ENCODE peak calls at places on chromosomes 3 and 15, in seven cellular contexts. V is fibroblast of the aortic adventitia, R is stomach, B is AG10803, H is fibroblast of lung, D is K562, L is activated B cell treated with CpG ODN at 0.5 μM for 24 hours. U is an unnamed sample.
A peak's percentile ranks its signal among the peaks of the same experiment; 100 is the strongest.

GRCh38 chr3:39028466-39028865 is 23.3 kb downstream of the SCN11A start:
- DNase-seq in B (no peak), D (no peak), V (peak; percentile 23), R (no peak), H (no peak), L (no peak), U (no peak)

GRCh38 chr3:183298708-183299153 is 45.7 kb downstream of the B3GNT5 start:
- DNase-seq in D (peak; percentile 61), L (no peak), V (peak; percentile 88), H (peak; percentile 99), B (peak; percentile 87), R (no peak), U (no peak)

GRCh38 chr3:71498053-71498452 is 85.5 kb downstream of the FOXP1 start:
- DNase-seq in H (no peak), V (no peak), B (no peak), R (no peak), D (no peak), L (no peak), U (no peak)

GRCh38 chr3:3129579-3129978 is 2.8 kb downstream of the TRNT1 start:
- DNase-seq in V (no peak), H (no peak), B (no peak), R (no peak), L (no peak), D (no peak), U (no peak)

GRCh38 chr3:14841836-14842235 is 23.1 kb downstream of the FGD5 start:
- DNase-seq in H (no peak), B (no peak), D (no peak), R (no peak), V (no peak), L (no peak), U (no peak)

GRCh38 chr3:16058511-16058910 is 116.0 kb upstream of the GALNT15 start:
- DNase-seq in B (peak; percentile 44), R (no peak), L (no peak), H (no peak), D (no peak), V (peak; percentile 65), U (no peak)

GRCh38 chr3:27721717-27722564 is at the start of gene EOMES:
- DNase-seq in H (peak; percentile 46), L (no peak), R (peak; percentile 47), B (no peak), D (no peak), V (peak; percentile 40), U (no peak)

GRCh38 chr15:36050899-36051298 is 504.9 kb upstream of the DPH6 start:
- DNase-seq in R (no peak), B (no peak), V (no peak), L (no peak), D (no peak), H (no peak), U (no peak)

GRCh38 chr3:135905058-135905724 is 60.3 kb upstream of the PPP2R3A start:
- DNase-seq in L (no peak), H (peak; percentile 40), V (peak; percentile 33), R (no peak), D (no peak), B (peak; percentile 55), U (no peak)

GRCh38 chr3:76753599-76753998 is 286.3 kb upstream of the ROBO2 start:
- DNase-seq in D (no peak), H (peak; percentile 42), L (no peak), R (no peak), V (no peak), B (no peak), U (no peak)
- TF ChIP-seq CTCF in D (no peak), H (peak; percentile 20), L (no peak), R (no peak), V (no peak), B (no peak), U (peak; percentile 58)

GRCh38 chr3:62636235-62636826 is 238.9 kb downstream of the CADPS start:
- DNase-seq in L (no peak), H (no peak), R (no peak), D (no peak), B (no peak), V (no peak), U (no peak)

GRCh38 chr3:62630664-62631063 is 244.6 kb downstream of the CADPS start:
- DNase-seq in V (no peak), B (no peak), L (no peak), D (no peak), R (no peak), H (no peak), U (no peak)

GRCh38 chr3:62631471-62631870 is 243.7 kb downstream of the CADPS start:
- DNase-seq in V (no peak), H (no peak), D (no peak), R (no peak), B (no peak), L (no peak), U (no peak)

GRCh38 chr3:62638316-62638715 is 236.9 kb downstream of the CADPS start:
- DNase-seq in B (no peak), D (no peak), V (peak; percentile 11), L (no peak), R (no peak), H (no peak), U (no peak)

GRCh38 chr3:62632510-62633294 is 242.5 kb downstream of the CADPS start:
- DNase-seq in B (peak; percentile 14), R (no peak), L (no peak), D (no peak), V (no peak), H (peak; percentile 32), U (no peak)
- TF ChIP-seq CTCF in B (peak; percentile 36), R (no peak), L (no peak), D (no peak), V (no peak), H (peak; percentile 24), U (no peak)

GRCh38 chr15:77548608-77549551 is 83.8 kb downstream of the LINGO1 start:
- DNase-seq in V (no peak), B (no peak), L (no peak), H (no peak), D (no peak), R (no peak), U (no peak)

GRCh38 chr15:77547801-77548607 is 84.7 kb downstream of the LINGO1 start:
- DNase-seq in D (no peak), V (no peak), L (no peak), R (no peak), H (no peak), B (no peak), U (no peak)

GRCh38 chr15:77546050-77546501 is 86.6 kb downstream of the LINGO1 start:
- DNase-seq in R (peak; percentile 45), L (no peak), D (peak; percentile 57), B (peak; percentile 75), V (peak; percentile 90), H (peak; percentile 85), U (no peak)

GRCh38 chr15:77545058-77545457 is 87.7 kb downstream of the LINGO1 start:
- DNase-seq in R (no peak), D (no peak), B (no peak), H (no peak), V (no peak), L (no peak), U (no peak)

GRCh38 chr15:77546870-77547269 is 85.8 kb downstream of the LINGO1 start:
- DNase-seq in D (no peak), L (no peak), R (no peak), V (no peak), B (no peak), H (no peak), U (no peak)
- TF ChIP-seq CTCF in D (peak; percentile 30), L (no peak), R (no peak), V (no peak), B (no peak), H (no peak), U (no peak)

GRCh38 chr15:23860290-23860751 is 173.2 kb upstream of the NDN start:
- DNase-seq in B (no peak), L (no peak), H (no peak), R (no peak), V (no peak), D (no peak), U (no peak)

GRCh38 chr15:23859008-23859407 is 171.9 kb upstream of the NDN start:
- DNase-seq in B (no peak), R (no peak), D (no peak), L (no peak), V (no peak), H (no peak), U (no peak)

GRCh38 chr15:23855947-23856346 is 168.8 kb upstream of the NDN start:
- DNase-seq in H (no peak), B (no peak), L (no peak), D (no peak), V (no peak), R (no peak), U (no peak)

GRCh38 chr15:23857028-23857641 is 170.0 kb upstream of the NDN start:
- DNase-seq in H (peak; percentile 57), L (no peak), V (no peak), D (peak; percentile 52), R (peak; percentile 56), B (peak; percentile 18), U (no peak)

GRCh38 chr15:23860846-23861245 is 173.7 kb upstream of the NDN start:
- DNase-seq in B (no peak), L (no peak), H (no peak), R (no peak), D (no peak), V (no peak), U (no peak)
- TF ChIP-seq CTCF in B (no peak), L (no peak), H (no peak), R (no peak), D (no peak), V (no peak), U (no peak)

GRCh38 chr15:41424809-41425208 is 7.9 kb downstream of the RTF1 start:
- DNase-seq in D (no peak), B (no peak), H (no peak), R (no peak), L (no peak), V (no peak), U (no peak)
- TF ChIP-seq CTCF in D (peak; percentile 27), B (no peak), H (no peak), R (no peak), L (no peak), V (no peak), U (no peak)

DNA sequence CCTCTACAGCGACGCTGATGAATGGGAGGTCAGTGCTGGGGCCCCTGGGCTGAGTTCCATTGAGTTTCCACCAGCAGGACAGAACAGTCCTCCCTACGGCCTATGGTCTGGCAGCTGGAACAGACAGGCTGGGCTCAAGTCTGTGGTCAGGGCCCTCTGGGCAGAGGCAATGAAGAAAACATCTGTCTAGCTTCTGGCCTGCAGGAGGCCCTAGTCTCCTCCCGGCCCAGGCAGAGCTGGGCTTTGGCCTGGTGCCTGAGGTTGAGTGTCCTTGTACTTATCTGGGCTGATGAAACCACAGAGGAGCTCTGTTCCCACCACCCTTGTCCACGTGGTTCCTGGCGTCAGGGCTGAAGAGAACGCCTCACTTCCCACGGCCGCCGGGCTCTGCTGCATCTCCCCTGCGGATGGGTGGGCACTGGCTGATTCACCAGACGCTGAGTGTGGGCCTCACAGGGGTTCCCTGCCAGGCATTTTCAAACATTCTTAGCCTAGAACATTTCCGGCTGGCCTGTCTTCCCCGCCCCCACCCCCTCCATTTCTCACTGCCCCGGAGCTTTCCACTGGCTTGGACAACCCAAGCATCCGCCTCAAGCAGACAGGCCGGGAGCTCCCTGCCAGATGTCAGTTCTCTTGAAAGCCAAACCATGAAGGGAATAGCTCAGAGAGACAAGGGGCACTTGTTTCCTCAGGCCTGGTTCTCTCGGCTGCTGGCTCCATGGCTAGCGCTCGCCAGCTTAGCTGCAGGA is 20.3 kb downstream of the PPCDC start:
- DNase-seq in R (peak; percentile 82), L (peak; percentile 52), H (peak; percentile 100), D (peak; percentile 96), B (peak; percentile 100), V (peak; percentile 100), U (peak; percentile 94)
- TF ChIP-seq CTCF in R (no peak), L (no peak), H (peak; percentile 40), D (peak; percentile 87), B (peak; percentile 68), V (peak; percentile 73), U (peak; percentile 33)